ENCODE peak calls at places on chromosome 4, in nine cellular contexts. V, P, R, Q, X, S, A, W and E are unnamed samples.

GRCh38 chr4:158590219-158590618 is 68.5 kb downstream of the RXFP1 start:
- DNase-seq in R (no peak), X (no peak), A (no peak), P (no peak), V (no peak), W (no peak), Q (no peak), S (no peak), E (no peak)

GRCh38 chr4:99808260-99808857 is 8.3 kb upstream of the DAPP1 start:
- DNase-seq in P (peak), W (no peak), R (peak), Q (peak), V (peak), X (peak), S (peak), A (peak), E (peak)

GRCh38 chr4:125085-125820 is 952 bp downstream of the ZNF718 start:
- DNase-seq in W (no peak), X (peak), S (peak), P (peak), A (no peak), R (peak), Q (peak), V (peak), E (peak)

GRCh38 chr4:169628579-169628978 is 8.2 kb downstream of the CLCN3 start:
- DNase-seq in Q (no peak), R (no peak), V (no peak), A (no peak), W (no peak), S (no peak), P (no peak), X (no peak), E (no peak)

GRCh38 chr4:7328913-7329638 is 105.7 kb downstream of the PSAPL1 start:
- DNase-seq in P (no peak), A (peak), W (peak), V (peak), X (no peak), S (no peak), Q (no peak), R (no peak), E (peak)

GRCh38 chr4:48954314-48954713 is 31.8 kb upstream of the CWH43 start:
- DNase-seq in R (no peak), W (no peak), Q (no peak), P (no peak), V (no peak), A (no peak), X (no peak), S (no peak), E (no peak)

GRCh38 chr4:186260504-186261448 is 5.2 kb upstream of the F11 start:
- DNase-seq in P (no peak), S (peak), R (no peak), X (no peak), Q (no peak), A (no peak), V (no peak), W (no peak), E (peak)

GRCh38 chr4:118682928-118683327 is 2.3 kb upstream of the METTL14 start:
- DNase-seq in R (peak), V (no peak), X (no peak), A (no peak), Q (no peak), W (peak), S (peak), P (no peak), E (no peak)

GRCh38 chr4:5568931-5569330 is 139.4 kb downstream of the EVC2 start:
- DNase-seq in R (no peak), S (no peak), P (no peak), X (no peak), W (no peak), V (no peak), A (no peak), Q (no peak), E (no peak)

GRCh38 chr4:26789208-26789607 is 71.4 kb upstream of the STIM2 start:
- DNase-seq in X (no peak), V (no peak), Q (no peak), P (no peak), A (no peak), S (no peak), R (no peak), W (no peak), E (no peak)